ENCODE peak calls at places on chromosomes 6 and 20, in ten cellular contexts. V is H7; Y is non-pigmented ciliary epithelial cell; C is naive thymus-derived CD8-positive, alpha-beta T cell; W is progenitor cell of endocrine pancreas; X is caudate nucleus; D is stimulated activated effector memory CD8-positive, alpha-beta T cell treated with anti-CD3 and anti-CD28 coated beads, Interleukin-12 subunit alpha, Interleukin-12 subunit beta, amount 100 ng/mL, for 72 hours; M is GM20000; Z is T-cell; L is activated naive CD4-positive, alpha-beta T cell treated with anti-CD3 and anti-CD28 coated beads, Interleukin-2, amount 50 U/mL, for 72 hours. H is an unnamed sample.

GRCh38 chr6:81565071-81565470 is 187.4 kb downstream of the TENT5A start:
- DNase-seq in M (no peak), W (no peak), D (no peak), L (no peak), Z (no peak), V (no peak), Y (no peak), C (no peak), X (no peak), H (no peak)

GRCh38 chr6:11434565-11435326 is 102.8 kb upstream of the TMEM170B start:
- DNase-seq in Z (no peak), X (no peak), W (no peak), D (no peak), Y (peak), V (no peak), M (no peak), C (no peak), L (no peak), H (no peak)

GRCh38 chr20:21397341-21398108 is at the start of gene NKX2-4:
- DNase-seq in Y (no peak), M (peak), L (no peak), Z (peak), X (no peak), W (no peak), D (no peak), C (no peak), V (peak), H (no peak)

GRCh38 chr6:136123464-136123863 is 126.6 kb downstream of the MTFR2 start:
- DNase-seq in W (no peak), D (no peak), X (no peak), M (no peak), C (no peak), Z (no peak), Y (peak), V (no peak), L (no peak), H (no peak)

GRCh38 chr6:25107218-25107617 is 171.5 kb upstream of the RIPOR2 start:
- DNase-seq in M (peak), X (no peak), D (no peak), L (no peak), Z (no peak), W (no peak), V (no peak), Y (no peak), C (no peak), H (peak)

GRCh38 chr6:53119772-53120409 is 28.8 kb downstream of the GCM1 start:
- DNase-seq in X (no peak), L (no peak), Y (peak), V (peak), M (no peak), C (no peak), Z (no peak), D (no peak), W (no peak), H (no peak)

GRCh38 chr6:37705239-37706051 is 7.8 kb upstream of the MDGA1 start:
- DNase-seq in M (peak), C (peak), D (peak), Y (peak), V (peak), X (peak), W (peak), L (peak), Z (peak), H (no peak)

GRCh38 chr20:54131675-54132611 is 41.8 kb downstream of the CYP24A1 start:
- DNase-seq in W (no peak), L (no peak), D (no peak), V (no peak), C (no peak), X (no peak), Z (no peak), M (no peak), Y (no peak), H (no peak)

GRCh38 chr20:57205625-57206219 is 60.7 kb downstream of the BMP7 start:
- DNase-seq in L (no peak), Y (peak), C (no peak), V (no peak), Z (no peak), X (no peak), M (no peak), W (no peak), D (no peak), H (no peak)

GRCh38 chr6:147970970-147971369 is 371.7 kb upstream of the SASH1 start:
- DNase-seq in D (no peak), W (no peak), Y (no peak), L (no peak), X (no peak), V (no peak), C (no peak), M (no peak), Z (no peak), H (peak)

GRCh38 chr6:11021003-11021402 is 23.1 kb downstream of the ELOVL2 start:
- DNase-seq in L (no peak), V (no peak), X (no peak), D (no peak), C (no peak), Z (no peak), Y (no peak), M (no peak), W (no peak), H (no peak)

GRCh38 chr6:121247386-121247785 is 86.9 kb downstream of the TBC1D32 start:
- DNase-seq in C (no peak), L (no peak), Y (peak), X (no peak), W (no peak), Z (no peak), V (no peak), M (no peak), D (no peak), H (no peak)

GRCh38 chr20:45036044-45036755 is 64.7 kb downstream of the KCNS1 start:
- DNase-seq in X (no peak), Y (no peak), M (no peak), L (peak), W (no peak), Z (no peak), D (no peak), C (no peak), V (no peak), H (no peak)

GRCh38 chr6:124947821-124948451 is 14.3 kb upstream of the RNF217 start:
- DNase-seq in M (no peak), L (no peak), X (no peak), C (no peak), Y (no peak), D (no peak), Z (no peak), W (no peak), V (no peak), H (no peak)

GRCh38 chr6:168029459-168030217 is 32.2 kb downstream of the KIF25 start:
- DNase-seq in C (no peak), L (no peak), W (no peak), V (no peak), M (no peak), X (peak), Y (no peak), D (no peak), Z (no peak), H (no peak)

GRCh38 chr20:5745416-5745968 is 4.7 kb upstream of the SHLD1 start:
- DNase-seq in Y (no peak), M (no peak), X (no peak), L (no peak), W (no peak), V (no peak), Z (no peak), D (no peak), C (no peak), H (no peak)

GRCh38 chr6:3496395-3496794 is 39.5 kb upstream of the SLC22A23 start:
- DNase-seq in M (no peak), Y (no peak), X (no peak), C (no peak), D (no peak), Z (no peak), L (no peak), W (no peak), V (no peak), H (no peak)

GRCh38 chr20:58626076-58626475 is 25.0 kb upstream of the STX16 start:
- DNase-seq in C (no peak), L (no peak), D (no peak), Y (no peak), W (no peak), Z (no peak), M (no peak), V (no peak), X (no peak), H (no peak)

GRCh38 chr6:22884441-22884840 is 315.1 kb downstream of the HDGFL1 start:
- DNase-seq in C (no peak), V (no peak), W (no peak), X (no peak), D (no peak), M (no peak), Y (no peak), L (no peak), Z (no peak), H (no peak)

GRCh38 chr20:60993647-60994046 is 258.4 kb upstream of the CDH4 start:
- DNase-seq in C (no peak), Y (no peak), W (no peak), V (peak), X (no peak), M (no peak), D (no peak), L (no peak), Z (no peak), H (peak)

GRCh38 chr20:34311118-34312023 is 8.2 kb upstream of the AHCY start:
- DNase-seq in V (peak), M (no peak), Y (no peak), L (no peak), Z (no peak), D (no peak), X (no peak), C (no peak), W (peak), H (no peak)

GRCh38 chr20:1427457-1428054 is 34.7 kb upstream of the FKBP1A start:
- DNase-seq in V (peak), M (no peak), C (no peak), X (no peak), Z (no peak), D (no peak), W (no peak), Y (no peak), L (no peak), H (no peak)

GRCh38 chr6:10351678-10352220 is 63.1 kb downstream of the TFAP2A start:
- DNase-seq in D (no peak), Y (no peak), Z (no peak), W (no peak), L (no peak), X (no peak), V (peak), M (no peak), C (no peak), H (no peak)

GRCh38 chr6:129717287-129717686 is 7.3 kb upstream of the ARHGAP18 start:
- DNase-seq in W (no peak), M (no peak), Y (no peak), Z (no peak), D (no peak), V (no peak), C (no peak), L (no peak), X (no peak), H (no peak)

GRCh38 chr20:33648396-33649004 is 13.6 kb upstream of the C20orf144 start:
- DNase-seq in M (no peak), X (no peak), C (no peak), Z (no peak), V (peak), L (no peak), Y (no peak), D (no peak), W (no peak), H (no peak)

H was measured in NAMALWA.